ENCODE peak calls at places on chromosomes 5 and 9, in four cellular contexts. A, D, T and Q are unnamed samples.

GRCh38 chr9:21037278-21037677 is 5.8 kb upstream of the HACD4 start:
- DNase-seq in D (no peak), A (no peak), T (no peak), Q (no peak)

GRCh38 chr5:38697013-38697412 is 140.6 kb upstream of the LIFR start:
- DNase-seq in D (no peak), A (no peak), T (no peak), Q (no peak)

GRCh38 chr9:133122935-133123611 is 2.0 kb upstream of the RALGDS start:
- DNase-seq in T (no peak), D (peak), A (no peak), Q (peak)

GRCh38 chr5:142179776-142180387 is 71.3 kb downstream of the NDFIP1 start:
- DNase-seq in A (no peak), D (no peak), T (no peak), Q (peak)

GRCh38 chr5:111389390-111390082 is 122.8 kb downstream of the STARD4 start:
- DNase-seq in D (no peak), A (no peak), T (no peak), Q (no peak)

GRCh38 chr9:3597792-3598191 is 72.0 kb upstream of the RFX3 start:
- DNase-seq in T (no peak), A (no peak), D (no peak), Q (no peak)

GRCh38 chr5:17966636-17967402 is 332.6 kb downstream of the TAF11L14 start:
- DNase-seq in T (no peak), A (peak), D (no peak), Q (no peak)

GRCh38 chr5:90096415-90097081 is 313.0 kb downstream of the CETN3 start:
- DNase-seq in D (peak), A (no peak), T (no peak), Q (no peak)

GRCh38 chr9:137406876-137407589 is 15.9 kb downstream of the EXD3 start:
- DNase-seq in D (no peak), T (peak), A (peak), Q (peak)

GRCh38 chr9:36486933-36487481 is 85.7 kb upstream of the MELK start:
- DNase-seq in T (peak), A (peak), D (peak), Q (peak)

GRCh38 chr5:127673401-127673800 is 24.5 kb downstream of the CTXN3 start:
- DNase-seq in D (no peak), A (no peak), T (no peak), Q (no peak)

GRCh38 chr5:82338731-82339130 is 60.6 kb upstream of the RPS23 start:
- DNase-seq in D (no peak), A (no peak), T (no peak), Q (no peak)

GRCh38 chr5:111922344-111922743 is 165.3 kb upstream of the NREP start:
- DNase-seq in D (no peak), T (no peak), A (no peak), Q (no peak)

GRCh38 chr5:53424691-53425597 is 55.5 kb upstream of the FST start:
- DNase-seq in A (no peak), T (no peak), D (no peak), Q (no peak)

GRCh38 chr9:33223696-33224095 is 16.3 kb upstream of the SPINK4 start:
- DNase-seq in A (no peak), T (no peak), D (no peak), Q (no peak)

GRCh38 chr5:72151169-72151568 is 43.9 kb downstream of the MAP1B start:
- DNase-seq in A (no peak), T (no peak), D (peak), Q (no peak)

GRCh38 chr9:121286973-121287721 is 19.2 kb downstream of the GSN start:
- DNase-seq in D (peak), A (peak), T (peak), Q (no peak)

GRCh38 chr5:101278011-101278687 is 375.1 kb upstream of the ST8SIA4 start:
- DNase-seq in D (no peak), T (no peak), A (no peak), Q (no peak)

GRCh38 chr9:134892820-134893420 is 12.3 kb downstream of the FCN2 start:
- DNase-seq in T (no peak), D (no peak), A (no peak), Q (no peak)

GRCh38 chr9:129231022-129231739 is 53.1 kb upstream of the IER5L start:
- DNase-seq in A (no peak), D (no peak), T (no peak), Q (no peak)

GRCh38 chr9:128503870-128504269 is 649 bp upstream of the GLE1 start:
- DNase-seq in T (no peak), A (no peak), D (peak), Q (peak)

GRCh38 chr5:75348241-75348640 is 11.2 kb downstream of the HMGCR start:
- DNase-seq in A (no peak), T (no peak), D (no peak), Q (no peak)

GRCh38 chr5:1749346-1750124 is 50.1 kb downstream of the MRPL36 start:
- DNase-seq in A (peak), D (no peak), T (peak), Q (no peak)

DNA sequence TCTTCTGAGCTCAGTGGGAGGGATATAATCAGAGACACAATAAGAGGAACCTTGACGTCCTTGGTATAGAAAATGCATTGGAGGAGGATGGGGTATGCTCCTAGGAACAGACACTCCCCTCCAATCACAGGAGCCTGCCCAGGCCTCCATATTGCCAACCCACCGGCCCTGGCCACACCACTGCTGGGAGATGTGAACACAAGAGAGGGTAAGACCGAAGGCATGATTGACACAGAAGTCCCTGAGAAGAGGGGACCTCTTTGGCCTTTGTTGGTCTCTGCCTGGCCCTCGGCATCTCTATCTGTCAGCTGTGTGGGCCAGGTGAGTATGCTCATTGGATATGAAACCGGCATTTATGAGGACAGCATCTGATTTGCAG is 62.0 kb downstream of the CRB2 start:
- DNase-seq in T (no peak), D (no peak), A (no peak), Q (no peak)
- TF ChIP-seq TEAD4 in T (no peak), D (no peak), A (no peak), Q (no peak)

DNA sequence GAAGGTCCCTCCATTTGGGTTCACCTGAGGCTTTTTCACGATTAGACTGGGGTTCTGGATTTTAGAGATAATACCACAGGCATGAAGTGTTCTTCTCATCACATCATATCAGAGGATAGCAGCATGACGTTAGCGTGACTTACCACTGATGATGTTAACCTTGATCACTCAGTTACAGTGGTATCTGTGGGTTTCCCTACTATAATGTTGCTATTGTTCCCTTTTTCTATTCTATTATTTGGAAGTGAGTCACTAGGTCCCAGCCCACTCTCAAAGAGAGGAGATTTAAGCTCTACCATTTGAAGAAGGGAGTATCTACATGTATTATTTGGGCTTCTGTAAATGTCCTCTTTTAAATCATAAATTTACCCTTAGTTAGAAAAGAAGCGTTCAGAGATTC is 300.0 kb downstream of the MAST4 start:
- DNase-seq in D (peak), A (no peak), T (no peak), Q (no peak)
- TF ChIP-seq TEAD4 in D (no peak), A (no peak), T (no peak), Q (no peak)

DNA sequence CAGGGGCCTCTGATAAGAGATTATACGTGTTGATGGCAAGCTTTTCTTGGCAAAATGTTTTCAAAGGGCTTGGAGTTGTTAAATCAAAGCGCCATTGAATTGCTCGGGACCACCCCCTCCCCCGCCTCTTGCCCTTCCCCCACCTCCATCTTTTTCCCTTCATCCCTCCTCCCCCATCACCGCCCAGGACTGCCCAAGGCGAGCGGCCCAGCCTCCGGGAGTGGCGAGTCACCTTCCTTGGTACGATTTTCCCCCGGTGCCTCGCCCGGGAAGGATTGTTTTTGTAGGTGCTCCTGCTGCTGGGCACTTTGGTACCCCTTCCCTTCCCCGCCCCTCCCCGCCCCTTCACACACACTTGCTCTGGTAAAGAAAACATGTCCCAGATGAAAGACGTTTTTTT is 61.2 kb downstream of the TMEM174 start:
- DNase-seq in D (no peak), A (peak), T (no peak), Q (no peak)
- TF ChIP-seq TEAD4 in D (no peak), A (no peak), T (no peak), Q (no peak)

GRCh38 chr5:178535299-178536175 is 54.7 kb downstream of the COL23A1 start:
- DNase-seq in T (no peak), A (no peak), D (peak), Q (no peak)
- TF ChIP-seq TEAD4 in T (no peak), A (no peak), D (no peak), Q (no peak)

DNA sequence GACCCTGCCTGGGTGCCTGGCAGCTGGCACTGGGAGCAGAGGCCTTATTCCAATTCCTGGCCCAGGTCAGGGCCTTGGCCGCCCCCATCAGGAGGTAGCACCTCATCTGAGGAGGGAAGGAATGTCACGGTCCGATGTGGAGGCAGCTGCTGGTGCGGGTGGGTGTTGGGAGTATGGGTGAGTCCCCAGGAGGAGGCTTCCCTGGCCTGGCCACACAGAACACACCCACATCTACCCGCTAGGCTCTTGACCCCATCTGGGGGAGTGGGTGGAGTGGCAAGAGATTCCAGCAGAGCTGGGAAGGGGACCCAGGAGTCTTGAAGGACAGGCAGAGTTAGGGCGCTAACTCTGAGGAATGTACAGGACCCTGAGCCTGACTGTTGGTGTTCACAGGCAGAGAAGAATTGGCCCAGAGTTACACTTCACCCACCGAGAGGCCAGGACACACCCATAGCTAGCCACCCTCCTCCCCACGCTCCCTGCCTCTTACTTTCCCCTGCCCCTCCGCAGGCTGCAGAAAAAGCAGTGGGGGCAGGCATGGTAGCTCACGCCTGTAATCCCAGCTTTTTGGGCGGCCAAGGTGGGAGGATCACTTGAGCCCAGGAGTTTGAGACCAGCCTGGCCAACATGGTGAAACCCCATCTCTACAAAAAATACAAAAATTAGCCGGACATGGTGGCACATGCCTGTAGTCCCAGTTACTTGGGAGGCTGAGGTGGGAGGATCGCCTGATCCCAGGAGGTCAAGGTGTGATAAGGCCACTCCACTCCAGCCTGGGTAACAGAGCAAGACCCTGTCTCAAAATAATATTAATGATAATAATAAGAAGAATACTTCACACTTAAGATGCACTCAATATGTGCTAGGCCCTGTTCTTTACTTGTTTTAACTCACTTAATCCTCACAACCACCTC is 6.0 kb downstream of the OLFML2A start:
- DNase-seq in A (peak), T (peak), D (no peak), Q (no peak)
- TF ChIP-seq TEAD4 in A (no peak), T (no peak), D (no peak), Q (no peak)

GRCh38 chr9:122393284-122393983 is 22.6 kb downstream of the PTGS1 start:
- DNase-seq in T (no peak), D (no peak), A (no peak), Q (no peak)

GRCh38 chr9:122396622-122397148 is 25.9 kb downstream of the PTGS1 start:
- DNase-seq in A (no peak), T (no peak), D (no peak), Q (no peak)

GRCh38 chr9:122392284-122392683 is 21.5 kb downstream of the PTGS1 start:
- DNase-seq in A (no peak), D (no peak), T (no peak), Q (no peak)

GRCh38 chr9:122392714-122393113 is 21.9 kb downstream of the PTGS1 start:
- DNase-seq in A (no peak), D (no peak), T (no peak), Q (no peak)

DNA sequence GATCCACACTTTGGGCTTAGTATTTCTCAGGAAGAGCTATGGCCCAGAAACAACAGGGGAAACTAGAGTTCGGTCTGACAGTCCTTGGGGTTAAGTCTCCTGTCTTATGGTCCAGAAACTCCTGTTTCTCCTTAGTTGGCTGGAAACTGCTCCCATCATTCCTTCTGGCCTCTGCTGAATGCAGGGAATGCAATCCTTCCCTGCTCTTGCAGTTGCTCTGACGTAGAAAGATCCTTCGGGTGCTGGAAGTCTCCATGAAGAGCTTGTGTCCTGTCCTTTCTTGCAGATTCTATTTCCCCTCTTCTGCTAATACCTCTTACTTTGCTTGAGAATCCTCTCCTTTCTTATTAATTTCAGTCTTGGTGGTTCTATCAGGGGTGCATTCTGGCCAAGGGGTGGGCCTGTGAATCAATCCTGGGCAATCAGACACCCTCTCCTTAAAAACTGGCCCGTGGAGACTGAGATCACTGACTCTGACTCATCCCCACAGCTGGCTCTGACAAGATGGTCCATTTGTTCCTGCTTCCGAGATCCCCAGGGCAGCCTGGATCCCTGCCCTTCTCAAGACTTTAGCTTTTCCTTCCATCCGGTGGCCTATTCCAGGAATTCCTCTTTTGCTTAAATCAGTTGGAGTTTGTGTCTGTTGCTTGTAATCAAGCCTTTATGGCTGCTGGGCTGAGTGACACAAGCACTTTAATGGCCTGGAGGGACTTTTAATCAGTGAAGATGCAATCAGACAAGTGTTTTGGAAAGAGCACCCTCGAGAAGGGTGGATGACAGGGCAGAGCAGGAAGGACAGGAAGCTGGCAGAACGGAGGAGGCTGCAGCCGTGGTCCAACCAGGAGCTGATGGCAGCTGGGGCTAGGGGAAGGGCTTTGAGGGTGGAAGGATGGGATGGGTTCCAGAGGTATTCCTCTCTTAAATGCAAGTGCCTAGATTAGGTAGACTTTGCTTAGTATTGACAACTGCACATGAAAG is 23.7 kb downstream of the PTGS1 start:
- DNase-seq in T (no peak), A (no peak), D (no peak), Q (no peak)
- TF ChIP-seq TEAD4 in T (no peak), A (no peak), D (no peak), Q (peak)

GRCh38 chr9:126049896-126050604 is 276.6 kb upstream of the MVB12B start:
- DNase-seq in D (peak), T (no peak), A (no peak), Q (peak)
- TF ChIP-seq TEAD4 in D (no peak), T (no peak), A (no peak), Q (no peak)

DNA sequence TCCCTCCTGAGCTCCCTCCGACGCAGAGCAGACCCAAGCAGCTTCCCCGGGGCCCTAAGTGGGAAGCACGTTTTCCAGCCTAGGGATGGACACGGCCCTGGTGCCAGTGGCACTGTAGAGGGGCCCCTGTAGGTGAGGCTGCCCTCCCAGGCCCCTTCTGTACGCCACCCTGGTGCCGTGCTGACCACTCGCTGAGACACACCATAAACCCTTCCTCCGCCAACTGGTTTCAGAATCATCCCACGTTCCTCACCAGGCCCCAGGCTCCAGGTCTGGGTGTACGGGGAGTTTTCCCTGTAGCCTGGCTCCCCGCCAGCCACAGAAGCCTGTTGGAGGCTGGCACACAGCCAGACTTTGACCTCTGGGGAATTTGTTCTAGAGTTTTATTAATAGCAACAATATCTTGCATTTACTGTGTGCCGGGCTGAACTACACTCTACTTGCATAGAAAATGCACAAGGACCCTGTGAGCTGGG is 18.2 kb upstream of the WDR38 start:
- DNase-seq in T (no peak), A (no peak), D (peak), Q (peak)
- TF ChIP-seq TEAD4 in T (no peak), A (no peak), D (no peak), Q (peak)